ENCODE peak calls at places on chromosome 6, in four cellular contexts. S is sigmoid colon, L is cardiac fibroblast, X is lower lobe of right lung. V is an unnamed sample.
A peak's percentile ranks its signal among the peaks of the same experiment; 100 is the strongest.

GRCh38 chr6:90266845-90267621 is 29.6 kb downstream of the BACH2 start:
- DNase-seq in X (no peak), S (no peak), L (no peak), V (no peak)

GRCh38 chr6:30447237-30447636 is 42.1 kb upstream of the HLA-E start:
- DNase-seq in L (no peak), X (no peak), S (no peak), V (peak; percentile 21)

GRCh38 chr6:170208171-170208601 is 82.7 kb downstream of the DLL1 start:
- DNase-seq in X (no peak), L (no peak), S (no peak), V (no peak)

GRCh38 chr6:3687847-3688246 is 63.7 kb downstream of the PXDC1 start:
- DNase-seq in S (no peak), L (no peak), X (no peak), V (no peak)

GRCh38 chr6:45514454-45514853 is 136.7 kb upstream of the SUPT3H start:
- DNase-seq in L (no peak), X (no peak), S (no peak), V (peak; percentile 73)

GRCh38 chr6:86581833-86582232 is 355.5 kb upstream of the HTR1E start:
- DNase-seq in S (no peak), L (no peak), X (no peak), V (no peak)

GRCh38 chr6:136225496-136225895 is 24.6 kb downstream of the MTFR2 start:
- DNase-seq in X (no peak), S (no peak), L (no peak), V (peak; percentile 52)

GRCh38 chr6:45473121-45473967 is 95.6 kb upstream of the SUPT3H start:
- DNase-seq in X (no peak), S (no peak), L (no peak), V (peak; percentile 44)

GRCh38 chr6:27157461-27158315 is 89.8 kb upstream of the PRSS16 start:
- DNase-seq in S (peak; percentile 85), X (peak; percentile 73), L (peak; percentile 67), V (peak; percentile 74)

GRCh38 chr6:23244300-23244699 is 674.9 kb downstream of the HDGFL1 start:
- DNase-seq in L (peak; percentile 4), X (no peak), S (no peak), V (peak; percentile 70)

GRCh38 chr6:113980937-113981554 is 10.1 kb upstream of the HDAC2 start:
- DNase-seq in L (peak; percentile 47), S (no peak), X (no peak), V (peak; percentile 56)
- TF ChIP-seq CTCF in L (peak; percentile 59), S (peak; percentile 9), X (peak; percentile 42), V (peak; percentile 76)

GRCh38 chr6:149094934-149095341 is 222.6 kb upstream of the TAB2 start:
- DNase-seq in S (no peak), L (peak; percentile 66), X (no peak), V (peak; percentile 88)
- H3K4me3 ChIP-seq in S (no peak overlapping the region), L (no peak overlapping the region), X (no peak overlapping the region), V (no peak overlapping the region)

GRCh38 chr6:1688396-1688795 is 78.7 kb downstream of the FOXC1 start:
- DNase-seq in S (no peak), X (no peak), L (no peak), V (no peak)

GRCh38 chr6:1689141-1689540 is 79.4 kb downstream of the FOXC1 start:
- DNase-seq in S (no peak), L (no peak), X (no peak), V (no peak)

GRCh38 chr6:1687402-1687801 is 77.7 kb downstream of the FOXC1 start:
- DNase-seq in X (no peak), S (no peak), L (no peak), V (no peak)

GRCh38 chr6:1686117-1687098 is 76.7 kb downstream of the FOXC1 start:
- DNase-seq in X (peak; percentile 62), L (peak; percentile 94), S (no peak), V (peak; percentile 96)
- TF ChIP-seq CTCF in X (no peak), L (peak; percentile 14), S (no peak), V (peak; percentile 42)

DNA sequence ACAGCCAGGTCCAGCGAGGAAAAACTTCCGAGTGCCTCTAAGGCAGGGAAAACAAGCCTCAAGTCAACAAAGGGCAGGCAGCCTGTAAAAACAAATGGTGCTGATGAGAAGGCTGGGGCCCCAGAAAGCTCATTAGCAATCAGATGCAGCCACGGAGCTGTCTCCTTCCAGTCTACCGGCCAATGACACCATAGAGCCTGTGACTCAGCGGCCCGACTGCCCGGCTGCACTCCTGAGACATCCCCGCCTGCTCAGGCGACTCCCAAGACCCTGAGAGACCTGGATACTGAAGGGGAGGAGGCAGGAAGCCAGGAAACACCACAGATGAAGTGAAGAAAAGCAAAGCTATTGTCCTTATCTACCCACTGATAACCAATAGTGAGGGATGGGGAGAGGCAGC is 120.1 kb upstream of the HDDC2 start:
- DNase-seq in S (no peak), X (no peak), L (peak; percentile 14), V (peak; percentile 61)
- H3K4me3 ChIP-seq in S (no peak overlapping the region), X (no peak overlapping the region), L (no peak overlapping the region), V (peak overlapping the region; percentile 8)